ENCODE peak calls at places on chromosomes 2 and 18, in four cellular contexts. Z is endothelial cell; J is colonic mucosa; B is activated CD8-positive, alpha-beta T cell treated with anti-CD3 and anti-CD28 coated beads for 36 hours. A is an unnamed sample.

GRCh38 chr2:104443137-104443536 is 410.8 kb upstream of the POU3F3 start:
- DNase-seq in J (no peak), B (peak), Z (no peak), A (no peak)

GRCh38 chr18:46485675-46486200 is 171.3 kb downstream of the LOXHD1 start:
- DNase-seq in B (no peak), Z (no peak), J (no peak), A (no peak)

GRCh38 chr2:63544017-63544627 is 44.2 kb downstream of the WDPCP start:
- DNase-seq in J (no peak), Z (no peak), B (no peak), A (no peak)

GRCh38 chr2:26754972-26755670 is 9.0 kb upstream of the SLC35F6 start:
- DNase-seq in J (no peak), B (no peak), Z (no peak), A (no peak)

GRCh38 chr2:218290316-218291261 is 1.7 kb downstream of the TMBIM1 start:
- DNase-seq in Z (no peak), B (peak), J (no peak), A (peak)

GRCh38 chr2:25041307-25041927 is 459 bp upstream of the EFR3B start:
- DNase-seq in B (peak), Z (peak), J (peak), A (no peak)

GRCh38 chr2:19649785-19650380 is 251.9 kb downstream of the TTC32 start:
- DNase-seq in B (no peak), J (no peak), Z (no peak), A (no peak)

GRCh38 chr2:109339519-109339991 is 210.6 kb downstream of the SH3RF3 start:
- DNase-seq in B (no peak), Z (no peak), J (no peak), A (no peak)

GRCh38 chr2:233814063-233814435 is 35.9 kb downstream of the MROH2A start:
- DNase-seq in J (no peak), B (no peak), Z (no peak), A (no peak)

GRCh38 chr2:70420005-70420580 is 118.2 kb upstream of the FAM136A start:
- DNase-seq in B (no peak), J (no peak), Z (no peak), A (no peak)

GRCh38 chr18:43271593-43272432 is 5.5 kb downstream of the SYT4 start:
- DNase-seq in B (peak), J (peak), Z (peak), A (no peak)

GRCh38 chr2:234947556-234947955 is 4.3 kb upstream of the SH3BP4 start:
- DNase-seq in Z (no peak), B (no peak), J (no peak), A (no peak)

GRCh38 chr18:55100817-55101457 is 141.7 kb upstream of the CCDC68 start:
- DNase-seq in J (no peak), Z (no peak), B (no peak), A (no peak)

GRCh38 chr2:171180229-171180937 is 19.7 kb upstream of the TLK1 start:
- DNase-seq in Z (no peak), J (no peak), B (no peak), A (no peak)

GRCh38 chr2:233409286-233409991 is 55.1 kb downstream of the DGKD start:
- DNase-seq in Z (no peak), J (peak), B (no peak), A (peak)

GRCh38 chr2:118097657-118098056 is 9.4 kb downstream of the INSIG2 start:
- DNase-seq in Z (no peak), B (no peak), J (no peak), A (no peak)

GRCh38 chr2:89833780-89834117 is 1142.3 kb downstream of the RPIA start:
- DNase-seq in B (no peak), Z (no peak), J (no peak), A (no peak)

GRCh38 chr2:215870088-215870490 is 143.3 kb downstream of the MREG start:
- DNase-seq in B (no peak), J (peak), Z (no peak), A (no peak)

GRCh38 chr2:236166157-236166780 is 1.9 kb downstream of the GBX2 start:
- DNase-seq in B (no peak), J (no peak), Z (no peak), A (no peak)

GRCh38 chr2:7613831-7614230 is 696.6 kb downstream of the RNF144A start:
- DNase-seq in J (no peak), B (no peak), Z (no peak), A (no peak)

GRCh38 chr2:19109521-19109920 is 248.9 kb downstream of the OSR1 start:
- DNase-seq in B (no peak), J (no peak), Z (no peak), A (no peak)

GRCh38 chr2:187580462-187581124 is 26.4 kb upstream of the TFPI start:
- DNase-seq in J (no peak), Z (no peak), B (no peak), A (no peak)

GRCh38 chr18:35618703-35619102 is 37.2 kb downstream of the GALNT1 start:
- DNase-seq in J (no peak), Z (no peak), B (no peak), A (no peak)

GRCh38 chr18:32956591-32957310 is 183.9 kb upstream of the KLHL14 start:
- DNase-seq in J (no peak), B (no peak), Z (no peak), A (no peak)

GRCh38 chr2:30990176-30990575 is 148.1 kb downstream of the GALNT14 start:
- DNase-seq in J (no peak), B (no peak), Z (no peak), A (no peak)

GRCh38 chr2:68835636-68836035 is 35.6 kb downstream of the BMP10 start:
- DNase-seq in Z (no peak), J (no peak), B (no peak), A (no peak)

GRCh38 chr2:203498161-203498560 is 36.9 kb downstream of the RAPH1 start:
- DNase-seq in J (no peak), Z (no peak), B (no peak), A (no peak)

GRCh38 chr2:71618327-71619113 is 165.2 kb downstream of the DYSF start:
- DNase-seq in J (peak), B (no peak), Z (peak), A (no peak)

GRCh38 chr2:8599421-8600242 is 82.2 kb upstream of the ID2 start:
- DNase-seq in J (no peak), B (no peak), Z (no peak), A (no peak)

GRCh38 chr2:40344364-40344763 is 107.5 kb downstream of the SLC8A1 start:
- DNase-seq in B (no peak), J (no peak), Z (no peak), A (no peak)

GRCh38 chr2:8641516-8641915 is 40.3 kb upstream of the ID2 start:
- DNase-seq in Z (no peak), J (no peak), B (no peak), A (no peak)

GRCh38 chr2:147327636-147328035 is 517.2 kb upstream of the ACVR2A start:
- DNase-seq in Z (no peak), J (no peak), B (no peak), A (no peak)

GRCh38 chr18:70454705-70455322 is 166.0 kb downstream of the SOCS6 start:
- DNase-seq in J (peak), B (peak), Z (peak), A (no peak)

GRCh38 chr2:233928594-233929351 is 11.6 kb downstream of the TRPM8 start:
- DNase-seq in Z (peak), B (peak), J (peak), A (no peak)